ENCODE peak calls at places on chromosome 2, in four cellular contexts. T is K562, S is endothelial cell of umbilical vein, F is sigmoid colon. J is an unnamed sample. For H3K4me1, the result is how much of the 10 kb centered on the place peaks cover.

GRCh38 chr2:108403494-108403893 is 25.7 kb downstream of the SULT1C4 start:
- DNase-seq in F (no peak), T (no peak), S (no peak), J (no peak)

GRCh38 chr2:128535928-128536327 is 217.3 kb upstream of the HS6ST1 start:
- DNase-seq in S (peak), T (no peak), F (no peak), J (no peak)

GRCh38 chr2:204645018-204645775 is 99.9 kb downstream of the PARD3B start:
- DNase-seq in F (no peak), T (no peak), S (peak), J (no peak)

GRCh38 chr2:112749755-112750559 is 14.5 kb downstream of the CKAP2L start:
- DNase-seq in F (peak), T (peak), S (peak), J (peak)

GRCh38 chr2:46988733-46989481 is 73.3 kb upstream of the MCFD2 start:
- DNase-seq in S (no peak), F (peak), T (no peak), J (peak)

GRCh38 chr2:108634591-108635160 is 84.6 kb upstream of the RANBP2 start:
- DNase-seq in S (no peak), F (no peak), T (no peak), J (no peak)

GRCh38 chr2:180524458-180524857 is 455.9 kb upstream of the UBE2E3 start:
- DNase-seq in S (no peak), T (no peak), F (no peak), J (no peak)

GRCh38 chr2:134154269-134154668 is 99.6 kb upstream of the MGAT5 start:
- DNase-seq in S (peak), T (no peak), F (no peak), J (no peak)

GRCh38 chr2:101745711-101746694 is 48.5 kb downstream of the MAP4K4 start:
- DNase-seq in S (peak), T (no peak), F (no peak), J (no peak)

GRCh38 chr2:14633031-14633430 is 514 bp downstream of the LRATD1 start:
- DNase-seq in F (no peak), S (no peak), T (no peak), J (peak)

GRCh38 chr2:6874032-6874431 is 3.5 kb upstream of the RSAD2 start:
- DNase-seq in S (no peak), T (no peak), F (no peak), J (no peak)

GRCh38 chr2:234558642-234559041 is 61.8 kb upstream of the ARL4C start:
- DNase-seq in F (no peak), S (no peak), T (no peak), J (no peak)

GRCh38 chr2:17538844-17539554 is 1.5 kb upstream of the VSNL1 start:
- DNase-seq in F (peak), T (peak), S (peak), J (peak)

GRCh38 chr2:48849770-48850169 is 94.2 kb upstream of the LHCGR start:
- DNase-seq in S (no peak), F (no peak), T (no peak), J (no peak)

GRCh38 chr2:63051795-63052333 is 1.2 kb downstream of the OTX1 start:
- DNase-seq in T (no peak), F (no peak), S (no peak), J (no peak)

GRCh38 chr2:41879367-41879871 is 168.4 kb upstream of the PKDCC start:
- DNase-seq in S (no peak), F (no peak), T (no peak), J (no peak)

GRCh38 chr2:186484062-186484735 is 1.9 kb upstream of the ZC3H15 start:
- DNase-seq in T (no peak), S (no peak), F (no peak), J (no peak)

GRCh38 chr2:205481861-205482260 is 200.4 kb upstream of the NRP2 start:
- DNase-seq in S (no peak), T (no peak), F (no peak), J (no peak)

GRCh38 chr2:26846334-26846863 is 1.5 kb upstream of the DPYSL5 start:
- DNase-seq in S (peak), T (peak), F (peak), J (peak)

DNA sequence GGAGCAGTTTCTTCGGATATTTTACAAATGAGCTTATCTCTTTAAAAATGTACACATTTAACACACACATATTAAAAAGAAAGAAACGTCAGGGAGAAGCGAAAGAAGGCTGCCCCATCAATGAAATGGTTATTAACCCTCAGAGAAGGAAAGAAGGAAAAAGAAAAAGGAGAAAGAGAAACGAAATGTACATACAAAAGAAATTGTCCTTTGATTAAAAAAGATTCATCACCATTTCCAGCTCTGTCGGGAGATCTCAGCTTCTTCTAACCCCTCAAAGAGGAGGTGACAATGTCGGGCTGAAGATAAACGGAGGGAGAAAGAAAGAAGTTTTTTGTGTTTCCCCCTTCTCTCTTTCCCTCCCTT is 1.5 kb downstream of the IKZF2 start:
- DNase-seq in F (no peak), S (no peak), T (no peak), J (no peak)
- H3K27ac ChIP-seq in F (peak), S (no peak), T (no peak), J (peak)

DNA sequence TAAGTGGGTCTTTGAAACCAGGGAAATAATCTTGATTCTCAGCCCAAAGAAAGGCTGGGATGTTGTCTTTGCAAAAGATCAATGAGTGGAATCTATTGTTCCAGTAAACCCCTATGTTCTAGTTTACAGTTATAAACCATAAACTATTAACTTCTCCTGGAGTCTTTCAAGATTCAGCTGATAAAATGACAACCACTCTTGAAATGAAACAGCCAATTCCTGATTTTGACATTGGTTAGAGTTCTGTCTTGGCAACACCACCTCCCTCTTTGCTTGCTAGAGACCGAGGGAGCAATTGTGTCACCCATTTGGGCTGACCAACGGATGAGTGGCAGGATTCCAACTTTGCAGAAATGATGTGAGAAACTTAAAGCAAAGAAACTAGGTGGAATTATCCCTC is 746.9 kb downstream of the SLC4A3 start:
- DNase-seq in S (no peak), T (no peak), F (no peak), J (no peak)
- TF ChIP-seq POLR2AphosphoS5 in S (no peak), T (no peak), F (no peak), J (no peak)

DNA sequence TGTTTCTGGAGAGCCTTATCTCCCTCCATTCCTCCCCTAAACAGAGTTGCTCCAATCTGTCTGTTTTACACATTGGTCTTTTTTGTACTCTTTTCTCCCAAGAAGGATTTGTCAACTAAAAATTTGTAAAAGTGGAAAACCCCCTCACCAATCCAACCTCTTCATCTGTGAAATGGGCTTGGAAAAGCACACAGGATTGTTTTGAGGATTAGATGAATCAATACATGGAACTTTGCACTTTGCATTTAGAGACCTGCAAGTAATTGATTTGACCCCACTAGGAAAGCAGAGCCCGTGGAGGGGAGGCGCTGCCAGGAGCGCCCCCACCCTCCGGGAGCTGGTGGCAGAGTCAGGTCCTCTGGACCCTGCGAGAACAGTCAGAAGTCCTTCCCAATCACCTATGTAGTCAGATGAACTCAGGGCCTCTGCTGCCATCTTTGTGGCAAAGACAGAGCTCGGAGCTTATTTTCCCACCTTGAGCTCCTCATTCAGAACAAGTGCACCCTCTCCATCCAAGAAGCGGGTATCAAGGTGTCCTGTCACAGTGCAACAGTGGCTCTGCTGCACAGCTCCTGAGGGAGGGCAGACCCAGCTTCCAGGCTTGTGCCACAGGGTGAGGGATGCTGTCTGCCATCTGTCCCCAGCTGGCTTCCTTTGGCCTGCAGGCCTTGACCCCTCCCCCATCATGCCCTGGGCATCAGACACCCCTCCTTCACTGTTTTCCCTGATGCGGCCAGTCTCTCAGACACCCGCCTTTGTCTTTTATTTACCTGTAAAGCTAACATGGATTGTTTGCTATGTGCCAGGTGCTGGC is 1.7 kb upstream of the TMEM185B start:
- DNase-seq in F (no peak), S (no peak), T (no peak), J (no peak)
- H3K4me1 ChIP-seq in F (under half), S (under half), T (under half), J (under half)

GRCh38 chr2:217821536-217822147 is 181.2 kb downstream of the TNS1 start:
- DNase-seq in T (no peak), S (no peak), F (no peak), J (no peak)
- H3K27ac ChIP-seq in T (no peak), S (no peak), F (peak), J (no peak)

J was measured in prostate gland.